ENCODE peak calls at places on chromosomes 13 and 19, in ten cellular contexts. E, M, P, H, O, L, Z, N, J and D are unnamed samples.

GRCh38 chr13:75907044-75907443 is 270.9 kb downstream of the LMO7 start:
- DNase-seq in J (no peak), E (no peak), O (no peak), H (no peak), M (no peak), L (no peak), Z (no peak), P (no peak), N (no peak), D (no peak)

GRCh38 chr19:30047355-30047895 is 105.4 kb downstream of the URI1 start:
- DNase-seq in O (no peak), Z (no peak), E (no peak), J (no peak), H (peak), P (no peak), N (no peak), L (no peak), M (no peak), D (no peak)

GRCh38 chr13:114129649-114130062 is 2.8 kb downstream of the RASA3 start:
- DNase-seq in O (no peak), L (no peak), E (no peak), P (peak), N (no peak), J (no peak), Z (no peak), H (no peak), M (no peak), D (no peak)

GRCh38 chr13:110250258-110250891 is 56.6 kb downstream of the COL4A1 start:
- DNase-seq in N (no peak), M (no peak), E (no peak), O (no peak), Z (no peak), L (no peak), J (no peak), H (no peak), P (no peak), D (no peak)

GRCh38 chr19:43545276-43545675 is 12.3 kb downstream of the ZNF575 start:
- DNase-seq in O (no peak), M (no peak), J (no peak), L (no peak), E (no peak), P (no peak), N (no peak), Z (no peak), H (no peak), D (no peak)

GRCh38 chr19:30498707-30499106 is 126.5 kb downstream of the ZNF536 start:
- DNase-seq in O (no peak), L (no peak), Z (peak), E (no peak), J (no peak), P (no peak), N (no peak), M (no peak), H (peak), D (no peak)

GRCh38 chr13:39311619-39312018 is 273.4 kb downstream of the NHLRC3 start:
- DNase-seq in J (no peak), P (no peak), H (no peak), E (no peak), O (no peak), N (no peak), L (no peak), M (no peak), Z (no peak), D (no peak)

GRCh38 chr19:39296055-39296645 is at the start of gene IFNL1:
- DNase-seq in O (no peak), M (no peak), J (peak), E (no peak), L (no peak), P (no peak), H (no peak), N (peak), Z (no peak), D (no peak)

GRCh38 chr19:7512400-7512851 is 3.5 kb upstream of the ZNF358 start:
- DNase-seq in O (no peak), N (peak), M (no peak), P (no peak), J (no peak), H (no peak), L (no peak), E (no peak), Z (no peak), D (no peak)